ENCODE peak calls at places on chromosomes 13 and 19, in six cellular contexts. D is fibroblast of the aortic adventitia; Q is astrocyte of the cerebellum; K is AG04450; P is effector memory CD4-positive, alpha-beta T cell; I is left ventricle myocardium inferior. J is an unnamed sample.

GRCh38 chr19:29860492-29860891 is 48.7 kb downstream of the CCNE1 start:
- DNase-seq in D (no peak), Q (no peak), K (no peak), I (no peak), P (no peak), J (no peak)

GRCh38 chr19:55383789-55384575 is at the start of gene TMEM238:
- DNase-seq in D (peak; percentile 56), K (no peak), P (peak; percentile 20), Q (no peak), I (peak; percentile 46), J (peak; percentile 68)

GRCh38 chr13:73268306-73268705 is 209.5 kb downstream of the KLF5 start:
- DNase-seq in D (peak; percentile 34), K (no peak), I (no peak), Q (no peak), P (no peak), J (no peak)

GRCh38 chr13:71517004-71517403 is 350.0 kb downstream of the DACH1 start:
- DNase-seq in K (no peak), I (no peak), P (no peak), Q (no peak), D (no peak), J (no peak)

GRCh38 chr13:74710006-74710405 is 575.8 kb upstream of the KLF12 start:
- DNase-seq in P (no peak), K (no peak), D (peak; percentile 24), I (no peak), Q (no peak), J (no peak)

GRCh38 chr13:106887686-106888085 is 319.7 kb upstream of the ARGLU1 start:
- DNase-seq in Q (no peak), K (no peak), I (no peak), P (no peak), D (no peak), J (no peak)

GRCh38 chr13:24995225-24995804 is 100.6 kb upstream of the PABPC3 start:
- DNase-seq in I (no peak), D (peak; percentile 91), P (no peak), Q (peak; percentile 80), K (peak; percentile 66), J (peak; percentile 62)

GRCh38 chr13:84609716-84610115 is 727.4 kb upstream of the SLITRK1 start:
- DNase-seq in I (no peak), K (peak; percentile 10), D (peak; percentile 49), Q (no peak), P (no peak), J (no peak)

GRCh38 chr13:70604448-70604847 is 496.2 kb upstream of the KLHL1 start:
- DNase-seq in D (no peak), Q (no peak), K (no peak), I (no peak), P (no peak), J (no peak)

GRCh38 chr13:99949657-99950413 is 21.7 kb downstream of the ZIC5 start:
- DNase-seq in D (no peak), Q (no peak), P (no peak), K (no peak), I (no peak), J (no peak)

GRCh38 chr19:53192771-53193533 is at the start of gene ZNF665:
- DNase-seq in P (peak; percentile 55), D (peak; percentile 80), K (peak; percentile 44), I (peak; percentile 88), Q (no peak), J (peak; percentile 81)

GRCh38 chr19:7979559-7979958 is 25.9 kb downstream of the ELAVL1 start:
- DNase-seq in P (no peak), Q (no peak), K (no peak), D (no peak), I (no peak), J (no peak)

GRCh38 chr13:25752957-25753540 is 298.8 kb downstream of the SHISA2 start:
- DNase-seq in P (no peak), K (peak; percentile 18), I (peak; percentile 44), Q (peak; percentile 91), D (peak; percentile 94), J (no peak)

GRCh38 chr13:64075543-64076271 is 2660.1 kb upstream of the PCDH20 start:
- DNase-seq in P (no peak), D (no peak), Q (no peak), K (no peak), I (no peak), J (no peak)

GRCh38 chr13:105847532-105848295 is 687.7 kb downstream of the EFNB2 start:
- DNase-seq in D (no peak), Q (peak; percentile 78), P (no peak), K (no peak), I (no peak), J (no peak)

GRCh38 chr19:10408511-10409291 is 5.4 kb upstream of the CDC37 start:
- DNase-seq in P (no peak), D (no peak), K (no peak), Q (no peak), I (no peak), J (no peak)

GRCh38 chr13:111513766-111514611 is 193.5 kb downstream of the TEX29 start:
- DNase-seq in K (no peak), P (no peak), D (no peak), I (no peak), Q (no peak), J (no peak)

GRCh38 chr13:40103864-40104263 is 448.4 kb downstream of the COG6 start:
- DNase-seq in P (no peak), I (no peak), K (no peak), D (no peak), Q (no peak), J (no peak)

GRCh38 chr19:16920816-16921529 is 32.2 kb downstream of the F2RL3 start:
- DNase-seq in Q (peak; percentile 38), I (no peak), K (peak; percentile 67), D (peak; percentile 80), P (no peak), J (no peak)

GRCh38 chr13:73168226-73168992 is 109.6 kb downstream of the KLF5 start:
- DNase-seq in Q (no peak), D (peak; percentile 34), I (no peak), K (no peak), P (no peak), J (no peak)

GRCh38 chr13:108948269-108948671 is 318.9 kb downstream of the MYO16 start:
- DNase-seq in Q (no peak), K (no peak), P (no peak), D (no peak), I (no peak), J (no peak)

DNA sequence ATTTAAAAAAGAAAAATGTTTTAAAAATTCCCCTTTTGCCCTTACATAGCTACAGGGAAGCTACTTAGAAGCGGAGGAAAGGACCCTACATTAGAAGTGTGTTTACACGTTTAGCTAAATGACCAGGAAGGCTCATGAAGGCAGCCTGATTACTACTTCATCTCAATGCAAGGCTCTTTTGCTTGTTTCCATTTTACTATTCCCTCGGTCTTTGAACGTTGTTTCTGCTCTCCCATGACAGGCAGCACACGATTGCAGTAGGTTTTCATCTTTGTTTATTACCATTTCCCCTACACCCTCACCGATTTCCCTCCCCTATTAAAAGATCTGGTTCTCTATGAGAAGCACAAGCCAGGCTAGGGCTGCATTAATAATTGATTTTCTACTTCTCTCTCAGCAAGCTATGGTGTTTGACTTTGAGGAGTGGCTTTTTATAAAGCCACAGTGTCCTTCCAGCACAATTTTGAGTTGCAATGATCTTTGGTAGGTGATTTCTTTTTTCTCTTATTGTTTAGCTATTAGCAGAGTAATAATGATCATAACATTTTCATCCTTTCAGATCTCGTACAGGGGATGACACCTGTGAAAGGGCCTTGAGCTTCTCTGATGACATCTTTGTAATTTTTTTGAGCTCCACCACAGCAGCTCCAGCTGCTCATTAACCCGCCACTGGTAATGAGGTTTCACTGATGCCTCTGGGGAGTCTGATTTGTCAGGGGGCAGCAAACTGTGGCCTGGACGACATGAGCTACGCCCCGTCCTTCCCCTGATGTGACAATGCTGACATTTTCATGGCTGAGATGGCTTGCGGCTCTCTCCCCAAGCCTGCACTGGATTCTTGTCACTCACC is 670.3 kb downstream of the UQCRFS1 start:
- DNase-seq in K (no peak), D (no peak), Q (no peak), I (no peak), P (no peak), J (no peak)
- H3K4me3 ChIP-seq in K (no peak overlapping the region), D (no peak overlapping the region), Q (no peak overlapping the region), I (no peak overlapping the region), P (no peak overlapping the region), J (no peak overlapping the region)

GRCh38 chr19:44581288-44581687 is 32.1 kb upstream of the IGSF23 start:
- DNase-seq in Q (no peak), I (no peak), K (no peak), P (no peak), D (no peak), J (no peak)

GRCh38 chr19:44580366-44580895 is 32.9 kb upstream of the IGSF23 start:
- DNase-seq in Q (no peak), I (no peak), D (no peak), K (no peak), P (no peak), J (no peak)

GRCh38 chr19:44585371-44586141 is 27.8 kb upstream of the IGSF23 start:
- DNase-seq in Q (no peak), P (no peak), K (no peak), D (peak; percentile 62), I (no peak), J (no peak)

GRCh38 chr19:44579663-44580365 is 33.5 kb upstream of the IGSF23 start:
- DNase-seq in Q (no peak), I (no peak), D (no peak), K (no peak), P (no peak), J (no peak)

GRCh38 chr19:44582581-44583265 is 30.6 kb upstream of the IGSF23 start:
- DNase-seq in D (peak; percentile 32), Q (no peak), I (no peak), K (no peak), P (no peak), J (no peak)
- H3K4me3 ChIP-seq in D (no peak overlapping the region), Q (no peak overlapping the region), I (no peak overlapping the region), K (no peak overlapping the region), P (no peak overlapping the region), J (no peak overlapping the region)

GRCh38 chr19:11598746-11599145 is 1.5 kb downstream of the ZNF627 start:
- DNase-seq in D (no peak), P (no peak), Q (no peak), K (no peak), I (no peak), J (no peak)
- H3K4me3 ChIP-seq in D (peak overlapping the region; percentile 18), P (no peak overlapping the region), Q (peak overlapping the region; percentile 96), K (peak overlapping the region; percentile 87), I (peak overlapping the region; percentile 92), J (no peak overlapping the region)

DNA sequence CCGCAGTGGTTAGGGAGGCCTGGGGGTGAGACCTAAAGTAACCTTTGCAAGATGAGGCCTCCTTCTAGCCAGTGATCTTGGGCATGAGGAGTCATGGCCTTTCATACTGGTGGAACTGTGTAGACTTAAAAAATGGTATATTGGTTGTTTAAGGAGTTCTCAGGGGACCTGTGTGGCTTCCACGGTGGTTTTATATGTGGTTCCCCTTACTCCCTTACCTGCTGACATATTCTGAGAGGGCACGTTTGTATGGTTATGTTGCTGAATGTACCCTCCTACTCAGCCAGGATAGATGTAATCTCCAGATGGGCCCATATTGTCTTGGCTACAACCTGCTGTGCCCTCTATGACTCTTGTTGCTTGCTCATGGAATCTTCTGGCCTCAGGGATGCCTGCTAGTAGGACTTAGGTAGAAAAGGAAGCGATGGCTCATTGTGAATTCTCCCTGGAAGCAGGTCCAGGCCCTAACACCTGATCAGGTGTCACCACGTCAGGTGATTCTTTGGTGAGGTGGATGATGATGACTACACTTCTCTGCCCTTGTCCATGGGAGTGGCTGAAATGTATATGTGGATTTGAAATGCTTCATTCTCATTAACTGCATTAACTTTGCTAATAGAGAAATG is 1.8 kb downstream of the ZNF460 start:
- DNase-seq in P (no peak), K (no peak), Q (no peak), D (no peak), I (no peak), J (no peak)
- H3K4me3 ChIP-seq in P (no peak overlapping the region), K (peak overlapping the region; percentile 8), Q (peak overlapping the region; percentile 95), D (peak overlapping the region; percentile 46), I (peak overlapping the region; percentile 92), J (no peak overlapping the region)

J was measured in CD8-positive, alpha-beta T cell.